ENCODE peak calls at places on chromosomes 12 and 14, in six cellular contexts. Z is activated CD8-positive, alpha-beta T cell treated with anti-CD3 and anti-CD28 coated beads, Interleukin-2, amount 10 ng/mL, durations not matched to agents 7 days and 5 days; U is germinal center; T is NCI-H1092 treated with DMSO at 0.1 percent for 48 hours; C is MCF 10A; B is GM06990. Y is an unnamed sample.

GRCh38 chr12:107396991-107397390 is 288.6 kb upstream of the PWP1 start:
- DNase-seq in U (no peak), B (no peak), T (no peak), C (peak), Z (no peak), Y (no peak)

GRCh38 chr12:80864046-80864735 is 73.5 kb downstream of the LIN7A start:
- DNase-seq in B (no peak), T (no peak), Z (no peak), U (no peak), C (no peak), Y (no peak)

GRCh38 chr12:9692909-9693308 is 23.4 kb downstream of the CLEC2D start:
- DNase-seq in U (no peak), B (no peak), C (peak), Z (no peak), T (no peak), Y (no peak)

GRCh38 chr12:21697829-21698630 is 40.4 kb upstream of the LDHB start:
- DNase-seq in U (no peak), B (no peak), T (peak), Z (no peak), C (peak), Y (peak)

GRCh38 chr12:68890701-68891113 is 42.3 kb downstream of the CPM start:
- DNase-seq in Z (no peak), B (no peak), U (no peak), T (no peak), C (no peak), Y (no peak)

GRCh38 chr14:104100171-104101085 is 14.9 kb downstream of the ASPG start:
- DNase-seq in U (no peak), C (peak), Z (no peak), B (no peak), T (no peak), Y (no peak)

GRCh38 chr12:124207049-124207448 is 87.8 kb upstream of the RFLNA start:
- DNase-seq in B (no peak), C (no peak), Z (no peak), T (no peak), U (no peak), Y (no peak)

GRCh38 chr12:14935031-14935430 is 3.3 kb downstream of the ERP27 start:
- DNase-seq in T (no peak), C (no peak), U (no peak), Z (no peak), B (no peak), Y (no peak)

GRCh38 chr12:6582196-6582595 is 14.1 kb upstream of the NOP2 start:
- DNase-seq in U (no peak), B (no peak), C (no peak), T (no peak), Z (no peak), Y (no peak)

GRCh38 chr12:94498073-94498472 is 38.4 kb upstream of the CEP83 start:
- DNase-seq in C (peak), Z (no peak), U (no peak), B (peak), T (no peak), Y (no peak)

GRCh38 chr12:26112703-26113147 is 12.1 kb downstream of the BHLHE41 start:
- DNase-seq in T (no peak), U (no peak), C (peak), Z (no peak), B (no peak), Y (peak)

GRCh38 chr12:130747867-130748740 is 32.0 kb upstream of the RIMBP2 start:
- DNase-seq in T (peak), U (peak), Z (peak), C (peak), B (peak), Y (peak)

GRCh38 chr12:57772429-57773322 is at the start of gene EEF1AKMT3:
- DNase-seq in C (peak), U (peak), Z (peak), B (no peak), T (no peak), Y (peak)

Y was measured in NCI-H1417.